ENCODE peak calls at places on chromosomes 12 and 14, in five cellular contexts. M, I, J, E and G are unnamed samples.

GRCh38 chr12:116861331-116861730 is 19.9 kb downstream of the HRK start:
- DNase-seq in M (peak), I (peak), J (peak), E (no peak), G (peak)

GRCh38 chr14:33404054-33404453 is 465.4 kb downstream of the NPAS3 start:
- DNase-seq in M (no peak), I (peak), J (peak), E (no peak), G (peak)

GRCh38 chr14:47438650-47439140 is 236.7 kb downstream of the MDGA2 start:
- DNase-seq in M (no peak), I (peak), J (peak), E (no peak), G (peak)

GRCh38 chr12:903055-903454 is 46.4 kb downstream of the RAD52 start:
- DNase-seq in M (no peak), I (no peak), J (no peak), E (no peak), G (no peak)

GRCh38 chr12:71710276-71711125 is 24.6 kb downstream of the TMEM19 start:
- DNase-seq in M (no peak), I (peak), J (peak), E (no peak), G (peak)

GRCh38 chr14:77040995-77041744 is 12.7 kb upstream of the IRF2BPL start:
- DNase-seq in M (no peak), I (no peak), J (peak), E (no peak), G (no peak)

GRCh38 chr14:42111355-42111754 is 504.7 kb downstream of the LRFN5 start:
- DNase-seq in M (no peak), I (no peak), J (no peak), E (no peak), G (no peak)

GRCh38 chr12:15862840-15863239 is 19.3 kb upstream of the STRAP start:
- DNase-seq in M (no peak), I (no peak), J (no peak), E (no peak), G (no peak)

GRCh38 chr14:85587152-85587697 is 57.3 kb downstream of the FLRT2 start:
- DNase-seq in M (no peak), I (no peak), J (no peak), E (no peak), G (peak)

GRCh38 chr14:21894003-21894897 is 220.6 kb upstream of the OR4E1 start:
- DNase-seq in M (no peak), I (no peak), J (peak), E (peak), G (no peak)

GRCh38 chr12:9940370-9940769 is 8.2 kb upstream of the CLEC2A start:
- DNase-seq in M (no peak), I (no peak), J (no peak), E (no peak), G (no peak)

GRCh38 chr14:101906645-101907044 is 57.7 kb upstream of the DYNC1H1 start:
- DNase-seq in M (no peak), I (no peak), J (no peak), E (no peak), G (no peak)

GRCh38 chr14:105075364-105076295 is 10.4 kb upstream of the GPR132 start:
- DNase-seq in M (peak), I (peak), J (peak), E (no peak), G (no peak)

GRCh38 chr12:114767906-114768697 is 84.1 kb upstream of the TBX3 start:
- DNase-seq in M (no peak), I (no peak), J (no peak), E (no peak), G (peak)

GRCh38 chr12:13817131-13817530 is 164.3 kb downstream of the GRIN2B start:
- DNase-seq in M (peak), I (no peak), J (no peak), E (no peak), G (no peak)

GRCh38 chr14:49634547-49635334 is at the start of gene DNAAF2:
- DNase-seq in M (peak), I (peak), J (peak), E (peak), G (peak)

GRCh38 chr12:84676787-84677186 is 235.8 kb downstream of the SLC6A15 start:
- DNase-seq in M (no peak), I (no peak), J (no peak), E (no peak), G (no peak)

GRCh38 chr12:113724703-113725556 is 241.2 kb downstream of the RBM19 start:
- DNase-seq in M (no peak), I (no peak), J (no peak), E (no peak), G (no peak)

GRCh38 chr14:51929920-51930682 is 59.2 kb upstream of the RTRAF start:
- DNase-seq in M (no peak), I (peak), J (no peak), E (no peak), G (peak)

GRCh38 chr14:89351364-89351957 is 65.6 kb downstream of the FOXN3 start:
- DNase-seq in M (peak), I (no peak), J (peak), E (no peak), G (peak)

GRCh38 chr14:105857223-105857815 is 330.9 kb downstream of the TMEM121 start:
- DNase-seq in M (no peak), I (no peak), J (no peak), E (no peak), G (no peak)

GRCh38 chr12:49190317-49190716 is 1.4 kb upstream of the TUBA1A start:
- DNase-seq in M (no peak), I (no peak), J (no peak), E (no peak), G (no peak)

GRCh38 chr12:65098364-65098763 is 22.7 kb downstream of the WIF1 start:
- DNase-seq in M (no peak), I (no peak), J (no peak), E (no peak), G (no peak)

GRCh38 chr14:61527325-61528100 is 167.8 kb upstream of the HIF1A start:
- DNase-seq in M (peak), I (peak), J (peak), E (no peak), G (peak)

GRCh38 chr14:53571990-53572389 is 384.6 kb downstream of the BMP4 start:
- DNase-seq in M (no peak), I (no peak), J (peak), E (no peak), G (no peak)

GRCh38 chr14:35201066-35201465 is 78.7 kb downstream of the PRORP start:
- DNase-seq in M (no peak), I (no peak), J (no peak), E (no peak), G (no peak)

GRCh38 chr12:76929499-76929898 is 50.7 kb upstream of the CSRP2 start:
- DNase-seq in M (no peak), I (no peak), J (peak), E (no peak), G (no peak)

GRCh38 chr12:124040286-124040685 is 67.3 kb downstream of the ZNF664 start:
- DNase-seq in M (peak), I (no peak), J (no peak), E (no peak), G (no peak)